ENCODE peak calls at places on chromosomes 16 and 17, in seven cellular contexts. U, Y, I, A, E, W and N are unnamed samples.

GRCh38 chr16:31455601-31456314 is 3.5 kb upstream of the ARMC5 start:
- DNase-seq in A (no peak), I (no peak), Y (no peak), W (peak), U (no peak), E (no peak), N (no peak)

GRCh38 chr16:84115919-84116719 is 623 bp downstream of the MBTPS1 start:
- DNase-seq in Y (no peak), A (peak), W (no peak), I (no peak), E (no peak), U (no peak), N (no peak)

GRCh38 chr17:72387487-72387886 is 266.7 kb downstream of the SOX9 start:
- DNase-seq in I (no peak), A (peak), U (peak), Y (no peak), W (no peak), E (no peak), N (peak)

GRCh38 chr17:78284146-78284545 is 52.7 kb downstream of the TMEM235 start:
- DNase-seq in Y (no peak), E (no peak), U (peak), I (no peak), W (no peak), A (peak), N (no peak)

GRCh38 chr16:49148410-49148809 is 133.2 kb downstream of the CBLN1 start:
- DNase-seq in A (no peak), W (no peak), I (no peak), Y (no peak), E (no peak), U (no peak), N (no peak)

GRCh38 chr17:18117974-18118632 is 9.5 kb downstream of the MYO15A start:
- DNase-seq in U (no peak), W (no peak), A (peak), I (no peak), Y (no peak), E (no peak), N (no peak)

GRCh38 chr16:85384831-85385462 is 228.2 kb upstream of the GSE1 start:
- DNase-seq in I (peak), U (no peak), W (peak), A (no peak), E (no peak), Y (peak), N (no peak)

GRCh38 chr17:1617620-1618174 is 10.9 kb downstream of the SLC43A2 start:
- DNase-seq in E (no peak), U (peak), Y (peak), W (no peak), I (no peak), A (peak), N (peak)

GRCh38 chr17:49585422-49586027 is 9.9 kb downstream of the NXPH3 start:
- DNase-seq in E (no peak), U (no peak), I (no peak), W (peak), A (no peak), Y (peak), N (no peak)

GRCh38 chr16:68936729-68937631 is 93.6 kb downstream of the TANGO6 start:
- DNase-seq in A (peak), U (no peak), I (no peak), W (no peak), E (no peak), Y (no peak), N (no peak)

GRCh38 chr16:58488531-58488930 is 11.4 kb upstream of the NDRG4 start:
- DNase-seq in Y (no peak), A (no peak), E (no peak), U (no peak), I (no peak), W (no peak), N (no peak)

GRCh38 chr17:42251115-42251514 is 25.1 kb downstream of the STAT5B start:
- DNase-seq in A (no peak), Y (no peak), W (no peak), I (no peak), E (no peak), U (no peak), N (no peak)

GRCh38 chr16:84532855-84533486 is 28.5 kb upstream of the MEAK7 start:
- DNase-seq in W (no peak), I (no peak), U (no peak), E (no peak), Y (no peak), A (no peak), N (no peak)

GRCh38 chr16:31711344-31711845 is 162.2 kb upstream of the ZNF267 start:
- DNase-seq in Y (peak), I (no peak), A (no peak), U (no peak), W (no peak), E (no peak), N (no peak)

GRCh38 chr16:10385725-10386516 is at the start of gene ATF7IP2:
- DNase-seq in U (peak), W (peak), A (peak), Y (peak), E (peak), I (peak), N (peak)

GRCh38 chr17:19010729-19011505 is 6.4 kb upstream of the FAM83G start:
- DNase-seq in U (no peak), I (no peak), W (peak), E (no peak), A (no peak), Y (no peak), N (no peak)

GRCh38 chr16:85819245-85819644 is 19.8 kb downstream of the COX4I1 start:
- DNase-seq in U (no peak), Y (peak), E (no peak), A (peak), I (peak), W (peak), N (peak)

GRCh38 chr16:59593256-59593655 is 859.1 kb upstream of the GOT2 start:
- DNase-seq in I (no peak), U (peak), A (peak), E (no peak), W (no peak), Y (no peak), N (no peak)

GRCh38 chr16:86446279-86446678 is 64.0 kb upstream of the FOXF1 start:
- DNase-seq in E (no peak), U (no peak), A (no peak), Y (no peak), W (no peak), I (no peak), N (no peak)

GRCh38 chr17:27802962-27803680 is 2.8 kb upstream of the NOS2 start:
- DNase-seq in I (no peak), E (no peak), Y (no peak), W (no peak), U (no peak), A (no peak), N (no peak)

GRCh38 chr16:27925612-27926011 is 137.9 kb downstream of the GSG1L start:
- DNase-seq in A (no peak), I (no peak), Y (no peak), U (no peak), W (no peak), E (no peak), N (no peak)

GRCh38 chr16:71859751-71860521 is 14.2 kb downstream of the ATXN1L start:
- DNase-seq in U (no peak), W (no peak), I (no peak), E (no peak), A (no peak), Y (no peak), N (no peak)

GRCh38 chr17:40178660-40179059 is 1.4 kb downstream of the RAPGEFL1 start:
- DNase-seq in Y (peak), E (no peak), W (no peak), U (no peak), I (no peak), A (no peak), N (no peak)
- H3K4me3 ChIP-seq in Y (no peak), E (no peak), W (no peak), U (peak), I (no peak), A (no peak), N (peak)

GRCh38 chr16:56877783-56878182 is 12.8 kb downstream of the SLC12A3 start:
- DNase-seq in E (no peak), A (no peak), U (no peak), I (no peak), W (no peak), Y (no peak), N (no peak)
- H3K4me3 ChIP-seq in E (no peak), A (no peak), U (no peak), I (no peak), W (no peak), Y (no peak), N (no peak)

DNA sequence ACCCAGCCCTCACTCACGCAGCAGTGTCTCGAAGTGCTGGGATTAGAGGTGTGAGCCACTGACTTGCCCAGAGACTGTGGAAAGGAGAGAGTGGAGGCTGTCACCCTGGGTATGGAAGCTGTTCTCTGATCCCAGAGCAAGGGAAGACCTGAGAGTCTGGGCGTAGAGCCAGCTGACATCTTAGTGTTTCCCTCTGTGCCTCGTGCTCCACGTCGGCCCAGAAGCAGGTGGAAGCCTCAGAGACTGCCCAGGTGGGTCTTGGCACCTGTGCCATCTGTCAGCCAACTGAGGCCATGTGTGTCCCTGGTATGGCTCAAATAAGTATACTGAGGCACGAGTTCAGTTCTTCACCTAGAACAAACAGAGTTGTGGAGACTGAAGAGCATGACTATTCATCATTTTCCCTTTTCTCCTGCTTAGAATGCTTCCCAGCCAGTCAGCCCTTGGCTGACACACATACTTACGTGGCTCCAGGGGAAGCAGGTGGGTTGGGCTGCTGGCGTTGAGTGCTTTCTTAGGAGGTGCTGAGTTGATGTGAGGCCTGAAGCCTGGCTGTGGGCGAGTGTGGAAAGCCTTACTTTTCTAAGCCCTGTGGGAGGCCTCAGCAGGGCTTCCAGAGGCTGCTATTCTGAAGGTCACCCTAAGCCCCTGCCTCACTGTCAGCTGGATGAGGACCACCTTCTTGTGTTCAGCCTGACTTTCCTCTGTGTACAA is 8.1 kb downstream of the CTRL start:
- DNase-seq in E (no peak), Y (no peak), I (no peak), W (no peak), A (no peak), U (no peak), N (no peak)
- H3K4me3 ChIP-seq in E (no peak), Y (no peak), I (no peak), W (no peak), A (no peak), U (no peak), N (no peak)

DNA sequence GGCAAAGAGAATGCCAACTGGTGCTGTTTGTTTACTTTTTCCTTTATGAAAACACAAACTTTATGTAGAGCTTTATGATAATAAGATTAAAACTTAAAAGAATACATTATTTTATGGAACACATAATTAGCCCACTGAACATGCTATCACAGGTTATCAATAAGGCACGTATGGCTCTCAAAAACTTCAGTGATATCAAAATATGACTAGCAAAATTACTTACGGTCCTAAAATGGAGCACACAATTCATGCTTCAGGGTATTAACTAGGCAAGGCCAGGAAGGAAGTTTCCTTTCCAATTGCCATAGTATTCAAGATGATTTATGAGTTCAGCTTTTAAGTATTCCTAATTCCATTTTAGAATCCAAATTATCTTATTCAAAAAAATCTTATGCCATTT is 3.6 kb downstream of the RNF43 start:
- DNase-seq in E (no peak), A (no peak), I (no peak), W (no peak), Y (no peak), U (no peak), N (no peak)
- H3K4me3 ChIP-seq in E (peak), A (no peak), I (peak), W (no peak), Y (no peak), U (no peak), N (no peak)

GRCh38 chr16:65318590-65319267 is 196.9 kb upstream of the CDH11 start:
- DNase-seq in U (no peak), Y (peak), W (no peak), E (no peak), A (no peak), I (no peak), N (no peak)

GRCh38 chr16:65319621-65320231 is 197.9 kb upstream of the CDH11 start:
- DNase-seq in A (no peak), I (no peak), U (no peak), E (no peak), Y (no peak), W (no peak), N (no peak)

GRCh38 chr16:65327346-65327745 is 205.5 kb upstream of the CDH11 start:
- DNase-seq in I (no peak), A (no peak), E (no peak), Y (no peak), U (no peak), W (no peak), N (no peak)

GRCh38 chr16:65318138-65318537 is 196.3 kb upstream of the CDH11 start:
- DNase-seq in I (no peak), E (no peak), Y (no peak), W (no peak), A (no peak), U (no peak), N (peak)

DNA sequence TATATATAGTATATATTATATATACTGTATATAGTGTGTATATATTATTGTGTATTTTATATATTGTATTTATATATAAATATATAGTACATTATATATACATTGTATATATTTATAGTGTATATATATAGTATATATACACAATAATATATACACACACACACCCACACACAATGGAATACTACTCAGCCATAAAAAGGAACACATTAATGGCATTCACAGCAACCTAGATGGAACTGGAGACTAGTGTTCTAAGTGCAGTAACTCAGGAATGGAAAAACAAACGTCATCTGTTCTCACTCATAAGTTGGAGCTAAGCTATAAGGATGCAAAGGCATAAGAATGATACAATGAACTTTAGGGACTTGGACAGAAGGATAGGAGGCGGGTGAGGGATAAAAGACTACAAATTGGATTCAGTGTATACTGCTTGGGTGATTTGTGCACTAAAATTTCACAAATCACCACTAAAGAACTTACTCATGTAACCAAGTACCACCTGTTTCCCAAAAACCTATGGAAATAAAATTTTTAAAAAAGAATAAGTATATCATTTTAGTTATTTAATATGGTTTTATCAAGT is 201.9 kb upstream of the CDH11 start:
- DNase-seq in A (no peak), I (no peak), E (no peak), W (no peak), U (no peak), Y (no peak), N (no peak)
- H3K4me3 ChIP-seq in A (no peak), I (no peak), E (no peak), W (no peak), U (no peak), Y (no peak), N (no peak)